ENCODE peak calls at places on chromosomes 6 and 20, in seven cellular contexts. Q is H9, U is IMR-90, F is mesendoderm, R is neuronal stem cell, H is mesenchymal stem cell, W is H1. O is an unnamed sample.

GRCh38 chr6:41518118-41518517 is 28.1 kb upstream of the FOXP4 start:
- DNase-seq in U (no peak), Q (peak; percentile 70), F (peak; percentile 36), W (no peak), H (no peak), R (no peak), O (no peak)

GRCh38 chr6:3139090-3139903 is 18.0 kb downstream of the TUBB2A start:
- DNase-seq in H (peak; percentile 84), F (no peak), U (peak; percentile 91), R (no peak), W (no peak), Q (no peak), O (peak; percentile 79)

GRCh38 chr6:111980168-111980567 is 73.7 kb upstream of the CCN6 start:
- DNase-seq in Q (no peak), W (no peak), F (no peak), U (peak; percentile 73), R (no peak), H (no peak), O (no peak)

GRCh38 chr20:47607208-47607613 is 105.5 kb downstream of the NCOA3 start:
- DNase-seq in H (peak; percentile 75), F (peak; percentile 17), W (no peak), R (no peak), U (peak; percentile 56), Q (no peak), O (peak; percentile 39)

GRCh38 chr20:53935353-53936084 is 134.9 kb downstream of the BCAS1 start:
- DNase-seq in F (peak; percentile 76), R (no peak), Q (no peak), H (peak; percentile 42), U (no peak), W (no peak), O (no peak)

GRCh38 chr6:61711849-61712248 is 574.2 kb downstream of the KHDRBS2 start:
- DNase-seq in U (no peak), F (peak; percentile 83), W (peak; percentile 33), Q (peak; percentile 30), H (peak; percentile 17), R (peak; percentile 0), O (no peak)

GRCh38 chr6:112665114-112665513 is 318.0 kb downstream of the RFPL4B start:
- DNase-seq in H (peak; percentile 10), W (no peak), U (peak; percentile 77), R (no peak), Q (no peak), F (no peak), O (no peak)

GRCh38 chr6:76771076-76771634 is 692.1 kb downstream of the HTR1B start:
- DNase-seq in F (no peak), U (no peak), W (no peak), H (no peak), Q (no peak), R (no peak), O (no peak)

GRCh38 chr6:78936515-78936914 is 69.2 kb downstream of the IRAK1BP1 start:
- DNase-seq in F (no peak), H (no peak), R (no peak), W (no peak), U (no peak), Q (no peak), O (no peak)

GRCh38 chr20:53750827-53751393 is 157.3 kb upstream of the ZNF217 start:
- DNase-seq in F (peak; percentile 71), U (peak; percentile 91), Q (no peak), W (no peak), H (peak; percentile 95), R (no peak), O (no peak)

GRCh38 chr20:43938932-43939761 is 24.5 kb downstream of the TOX2 start:
- DNase-seq in Q (no peak), H (peak; percentile 99), F (no peak), R (no peak), U (peak; percentile 100), W (no peak), O (no peak)

GRCh38 chr20:50532231-50532630 is 22.0 kb downstream of the PTPN1 start:
- DNase-seq in H (no peak), F (no peak), R (no peak), W (no peak), U (no peak), Q (no peak), O (no peak)

GRCh38 chr20:34389206-34389953 is 26.3 kb downstream of the ITCH start:
- DNase-seq in F (no peak), Q (no peak), H (no peak), W (no peak), U (no peak), R (no peak), O (no peak)

GRCh38 chr20:7608246-7608645 is 332.0 kb downstream of the HAO1 start:
- DNase-seq in Q (no peak), H (peak; percentile 14), F (peak; percentile 19), W (no peak), U (no peak), R (peak; percentile 15), O (no peak)

GRCh38 chr20:16368645-16369292 is 204.5 kb downstream of the KIF16B start:
- DNase-seq in R (no peak), Q (no peak), W (no peak), F (peak; percentile 13), U (peak; percentile 78), H (peak; percentile 68), O (peak; percentile 32)

GRCh38 chr20:22453244-22454080 is 130.9 kb downstream of the FOXA2 start:
- DNase-seq in Q (no peak), R (no peak), H (no peak), W (no peak), U (no peak), F (peak; percentile 50), O (peak; percentile 39)

GRCh38 chr6:42140756-42141602 is 1.4 kb downstream of the C6orf132 start:
- DNase-seq in W (no peak), U (no peak), Q (no peak), F (no peak), H (peak; percentile 27), R (no peak), O (peak; percentile 11)

GRCh38 chr6:89146748-89147715 is 1.2 kb downstream of the PM20D2 start:
- DNase-seq in U (peak; percentile 65), Q (peak; percentile 58), F (peak; percentile 64), W (no peak), H (peak; percentile 54), R (peak; percentile 20), O (no peak)

GRCh38 chr6:89145962-89146747 is at the start of gene PM20D2:
- DNase-seq in W (no peak), F (peak; percentile 69), U (peak; percentile 20), Q (peak; percentile 72), H (peak; percentile 51), R (peak; percentile 56), O (peak; percentile 48)

GRCh38 chr6:89145461-89145961 is 344 bp upstream of the PM20D2 start:
- DNase-seq in U (peak; percentile 15), H (peak; percentile 49), R (no peak), W (no peak), F (peak; percentile 8), Q (no peak), O (peak; percentile 18)

GRCh38 chr6:89144358-89145041 is 1.4 kb upstream of the PM20D2 start:
- DNase-seq in R (no peak), Q (no peak), W (no peak), U (no peak), F (no peak), H (no peak), O (no peak)

DNA sequence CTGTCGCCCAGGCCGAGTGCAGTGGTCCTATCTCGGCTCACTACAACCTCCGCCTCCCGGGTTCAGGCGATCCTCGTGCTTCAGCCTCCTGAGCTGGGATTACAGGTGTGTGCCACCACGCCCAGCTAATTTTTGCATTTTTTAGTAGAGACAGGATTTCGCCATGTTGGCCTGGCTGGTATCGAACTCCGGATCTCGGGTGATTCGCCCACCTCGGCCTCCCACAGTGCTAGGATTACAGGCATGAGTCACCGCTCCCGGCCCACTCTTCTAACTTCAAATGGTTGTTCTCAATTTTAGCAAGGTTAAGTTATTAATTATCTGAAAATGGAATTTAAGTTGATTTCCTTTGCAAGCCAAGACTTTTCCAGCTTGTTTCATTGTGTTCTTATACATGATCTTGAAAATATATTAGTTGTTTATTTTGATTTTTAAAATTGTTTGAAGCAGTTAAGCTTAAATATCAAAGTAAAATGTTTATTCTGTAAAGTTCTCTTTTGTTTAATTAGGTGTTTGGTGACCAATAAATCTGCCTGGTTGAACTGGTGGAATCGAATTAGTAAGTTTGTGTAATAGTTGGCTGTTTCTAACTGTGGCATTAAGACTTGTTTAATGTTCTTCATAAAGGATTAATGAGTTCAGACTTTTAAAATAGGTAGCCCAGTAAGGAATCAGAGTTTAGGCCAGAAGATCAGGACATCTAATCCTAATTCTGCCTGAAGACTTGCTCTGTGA is 2.3 kb downstream of the PM20D2 start:
- DNase-seq in W (no peak), R (no peak), U (peak; percentile 30), F (no peak), Q (no peak), H (no peak), O (no peak)
- H2BK5ac ChIP-seq in W (no peak overlapping the region), R (no peak overlapping the region), U (no peak overlapping the region), F (no peak overlapping the region), Q (no peak overlapping the region), H (no peak overlapping the region), O (no peak overlapping the region)

DNA sequence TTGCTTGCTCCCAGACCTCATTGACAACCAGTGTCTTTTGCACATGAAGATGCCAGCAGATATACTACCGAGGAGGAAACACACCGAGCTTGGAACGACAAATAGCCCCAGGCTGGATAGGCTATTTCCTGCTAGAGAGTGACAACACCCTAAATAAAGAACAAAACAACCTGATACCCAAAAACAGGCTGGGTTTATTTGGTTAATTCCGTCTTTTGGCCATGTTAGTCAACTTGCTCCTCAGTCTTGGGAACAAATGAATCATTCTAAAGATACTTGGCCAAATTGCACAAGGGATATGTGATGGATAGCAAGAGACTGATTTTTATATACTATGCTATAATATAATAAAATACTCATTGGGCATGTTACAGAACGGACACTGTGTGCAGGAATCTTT is 11.5 kb upstream of the MUC22 start:
- DNase-seq in F (no peak), W (no peak), Q (no peak), R (no peak), U (no peak), H (no peak), O (no peak)
- H2BK5ac ChIP-seq in F (no peak overlapping the region), W (no peak overlapping the region), Q (no peak overlapping the region), R (no peak overlapping the region), U (no peak overlapping the region), H (no peak overlapping the region), O (no peak overlapping the region)

DNA sequence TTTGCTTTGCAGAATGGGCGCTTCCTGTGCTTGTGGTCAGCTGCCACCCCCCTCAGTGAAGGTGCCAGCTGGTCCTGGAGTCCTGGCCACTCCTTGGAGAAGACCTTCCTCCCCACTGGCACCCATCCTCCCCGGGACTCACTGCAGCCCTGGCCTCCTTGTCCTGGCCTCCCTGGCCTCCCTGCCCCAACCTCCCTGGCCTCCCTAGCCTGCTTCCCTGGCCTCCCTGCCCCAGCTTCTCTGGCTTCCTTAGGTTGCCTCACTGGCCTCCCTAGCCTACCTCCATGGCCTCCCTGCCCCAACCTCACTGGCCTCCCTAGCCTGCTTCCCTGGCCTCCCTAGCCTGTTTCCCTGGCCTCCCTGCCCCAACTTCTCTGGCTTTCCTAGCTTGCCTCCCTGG is 297.8 kb downstream of the CDH4 start:
- DNase-seq in H (no peak), W (no peak), Q (no peak), R (no peak), U (no peak), F (no peak), O (no peak)
- H2BK5ac ChIP-seq in H (no peak overlapping the region), W (no peak overlapping the region), Q (no peak overlapping the region), R (no peak overlapping the region), U (no peak overlapping the region), F (no peak overlapping the region), O (no peak overlapping the region)

DNA sequence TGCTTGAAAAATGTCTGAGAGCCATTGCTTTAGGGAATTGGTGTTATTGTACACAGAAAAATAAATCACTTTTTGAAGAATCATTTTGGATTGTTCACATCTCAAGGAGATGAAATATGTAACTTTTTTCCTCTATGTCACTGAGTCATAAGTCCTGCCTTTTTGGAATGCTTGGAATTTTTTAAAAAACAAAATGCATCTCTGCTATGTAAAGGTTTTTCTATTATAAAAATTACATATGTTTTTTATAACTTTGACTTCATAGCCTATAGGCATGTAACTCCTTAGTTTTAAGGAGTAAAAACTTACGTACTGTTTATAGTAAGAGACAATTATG is 8.7 kb downstream of the RNF144B start:
- DNase-seq in H (no peak), Q (no peak), U (peak; percentile 23), W (no peak), F (no peak), R (no peak), O (no peak)
- H2BK5ac ChIP-seq in H (no peak overlapping the region), Q (no peak overlapping the region), U (peak overlapping the region; percentile 4), W (peak overlapping the region; percentile 89), F (no peak overlapping the region), R (no peak overlapping the region), O (no peak overlapping the region)